ENCODE peak calls at places on chromosomes 11 and 22, in nine cellular contexts. F is NCI-H460; E is sciatic nerve; O is activated naive CD4-positive, alpha-beta T cell treated with Interleukin-2 at 50 U/mL for 16 hours; P is amniotic epithelial cell; N is NCI-H1092 treated with DMSO at 0.1 percent for 48 hours; K is stimulated activated CD8-positive, alpha-beta memory T cell treated with anti-CD3 and anti-CD28 coated beads, Interleukin-12 subunit alpha, Interleukin-12 subunit beta, amount 100 ng/mL, for 1 hour; Z is IMR-90; C is RWPE1. T is an unnamed sample.

GRCh38 chr11:111370270-111370901 is 8.7 kb downstream of the POU2AF1 start:
- DNase-seq in Z (no peak), C (no peak), K (no peak), O (no peak), E (no peak), P (no peak), F (no peak), N (no peak), T (no peak)

GRCh38 chr11:65592840-65593517 is 2.6 kb downstream of the KCNK7 start:
- DNase-seq in F (no peak), K (no peak), P (no peak), E (no peak), O (no peak), Z (no peak), C (no peak), N (no peak), T (no peak)

GRCh38 chr11:76624515-76625379 is 45.8 kb downstream of the LRRC32 start:
- DNase-seq in N (no peak), E (no peak), C (no peak), K (no peak), Z (no peak), O (no peak), P (peak; percentile 62), F (no peak), T (no peak)

GRCh38 chr11:130418756-130419155 is 9.7 kb downstream of the ADAMTS8 start:
- DNase-seq in K (no peak), F (no peak), N (no peak), C (no peak), P (no peak), O (no peak), Z (peak; percentile 82), E (no peak), T (no peak)

GRCh38 chr11:132168326-132168725 is 797.9 kb downstream of the NTM start:
- DNase-seq in N (no peak), F (no peak), K (no peak), C (no peak), O (no peak), E (no peak), P (no peak), Z (no peak), T (no peak)

GRCh38 chr11:88414385-88414861 is 76.9 kb upstream of the CTSC start:
- DNase-seq in K (no peak), C (peak; percentile 13), F (no peak), N (peak; percentile 58), E (no peak), O (peak; percentile 17), P (peak; percentile 77), Z (peak; percentile 68), T (no peak)

GRCh38 chr11:112163875-112164521 is at the start of gene IL18:
- DNase-seq in K (no peak), C (peak; percentile 75), P (no peak), Z (no peak), E (peak; percentile 66), N (no peak), F (no peak), O (no peak), T (no peak)

GRCh38 chr11:17240780-17241179 is 33.0 kb upstream of the PIK3C2A start:
- DNase-seq in P (no peak), N (no peak), C (no peak), E (no peak), F (no peak), Z (no peak), K (no peak), O (no peak), T (no peak)

GRCh38 chr22:22201185-22201924 is 43.2 kb upstream of the VPREB1 start:
- DNase-seq in O (peak; percentile 67), K (no peak), N (peak; percentile 57), C (peak; percentile 23), E (no peak), Z (peak; percentile 24), F (peak; percentile 23), P (no peak), T (no peak)

GRCh38 chr11:65419773-65420481 is 2.7 kb upstream of the NEAT1 start:
- DNase-seq in K (no peak), F (peak; percentile 90), O (peak; percentile 70), P (peak; percentile 98), N (no peak), E (peak; percentile 92), C (peak; percentile 74), Z (peak; percentile 89), T (peak; percentile 84)

GRCh38 chr11:46800177-46800576 is 45.9 kb downstream of the CKAP5 start:
- DNase-seq in Z (peak; percentile 16), E (no peak), K (no peak), N (no peak), P (peak; percentile 46), C (no peak), F (no peak), O (no peak), T (no peak)

GRCh38 chr22:21942407-21942895 is 10.2 kb downstream of the PPM1F start:
- DNase-seq in P (peak; percentile 87), K (no peak), O (peak; percentile 17), C (peak; percentile 63), E (peak; percentile 82), N (no peak), Z (peak; percentile 88), F (peak; percentile 32), T (no peak)

GRCh38 chr11:118699508-118700220 is 20.2 kb upstream of the TREH start:
- DNase-seq in E (no peak), C (no peak), K (peak; percentile 54), Z (no peak), F (no peak), P (no peak), N (no peak), O (peak; percentile 46), T (no peak)

GRCh38 chr22:46569848-46570695 is 32.7 kb upstream of the CELSR1 start:
- DNase-seq in E (peak; percentile 25), P (no peak), O (no peak), N (no peak), K (no peak), Z (no peak), F (no peak), C (no peak), T (no peak)

GRCh38 chr22:28896611-28897010 is 13.2 kb downstream of the ZNRF3 start:
- DNase-seq in P (no peak), F (no peak), E (no peak), K (no peak), N (no peak), Z (no peak), O (no peak), C (peak; percentile 16), T (no peak)

GRCh38 chr11:134015541-134015940 is 53.3 kb upstream of the JAM3 start:
- DNase-seq in O (no peak), C (no peak), K (no peak), N (no peak), F (no peak), E (no peak), P (no peak), Z (no peak), T (no peak)

GRCh38 chr22:40394607-40395006 is 24.2 kb downstream of the SGSM3 start:
- DNase-seq in K (no peak), Z (no peak), O (no peak), C (no peak), F (no peak), P (no peak), E (no peak), N (no peak), T (no peak)

GRCh38 chr22:32079110-32080089 is 36.3 kb downstream of the SLC5A1 start:
- DNase-seq in N (no peak), E (no peak), P (peak; percentile 82), C (peak; percentile 81), Z (peak; percentile 68), K (no peak), F (peak; percentile 19), O (no peak), T (no peak)

GRCh38 chr11:62556102-62556871 is 9.7 kb upstream of the AHNAK start:
- DNase-seq in F (peak; percentile 94), K (peak; percentile 62), P (peak; percentile 95), Z (peak; percentile 95), O (peak; percentile 76), E (peak; percentile 88), C (peak; percentile 99), N (no peak), T (peak; percentile 88)

GRCh38 chr11:432501-433100 is 9.2 kb downstream of the ANO9 start:
- DNase-seq in O (no peak), N (no peak), P (no peak), E (no peak), F (no peak), C (no peak), K (no peak), Z (no peak), T (no peak)

GRCh38 chr11:422249-422656 is 7.5 kb upstream of the SIGIRR start:
- DNase-seq in F (no peak), N (no peak), K (no peak), O (no peak), Z (no peak), E (no peak), C (no peak), P (no peak), T (no peak)

GRCh38 chr11:9947231-9947864 is 283.5 kb downstream of the SWAP70 start:
- DNase-seq in F (no peak), C (no peak), P (no peak), K (no peak), E (no peak), O (no peak), Z (no peak), N (no peak), T (no peak)

GRCh38 chr11:120272303-120272702 is 32.4 kb downstream of the POU2F3 start:
- DNase-seq in K (no peak), F (no peak), Z (peak; percentile 69), N (no peak), E (no peak), C (peak; percentile 91), O (no peak), P (peak; percentile 58), T (no peak)

GRCh38 chr22:50047346-50047745 is 10.8 kb downstream of the TTLL8 start:
- DNase-seq in E (no peak), N (no peak), K (no peak), P (no peak), Z (no peak), F (no peak), C (no peak), O (no peak), T (no peak)

GRCh38 chr11:77752518-77752917 is 68.0 kb downstream of the RSF1 start:
- DNase-seq in N (no peak), F (no peak), K (no peak), E (no peak), P (peak; percentile 42), Z (peak; percentile 32), O (no peak), C (no peak), T (no peak)